ENCODE peak calls at places on chromosomes 4 and X, in eight cellular contexts. One of them, this sample, is unnamed.

GRCh38 chrX:153387345-153387744 is 13.8 kb downstream of the PNMA6E start:
- DNase-seq in SJSA1: no peak
- DNase-seq in suprapubic skin: no peak
- DNase-seq in cardiac muscle cell: no peak
- DNase-seq in SK-N-SH: no peak
- DNase-seq in A549: no peak
- DNase-seq in Panc1: no peak
- DNase-seq in adrenal gland: no peak
- DNase-seq in this sample: no peak

GRCh38 chrX:41718481-41719245 is 5.3 kb upstream of the GPR82 start:
- DNase-seq in SK-N-SH: no peak
- DNase-seq in cardiac muscle cell: no peak
- DNase-seq in SJSA1: no peak
- DNase-seq in A549: no peak
- DNase-seq in adrenal gland: no peak
- DNase-seq in suprapubic skin: no peak
- DNase-seq in Panc1: no peak
- DNase-seq in this sample: no peak

GRCh38 chrX:77693594-77693993 is 92.4 kb downstream of the ATRX start:
- DNase-seq in A549: no peak
- DNase-seq in Panc1: no peak
- DNase-seq in adrenal gland: no peak
- DNase-seq in cardiac muscle cell: no peak
- DNase-seq in suprapubic skin: no peak
- DNase-seq in SJSA1: no peak
- DNase-seq in SK-N-SH: no peak
- DNase-seq in this sample: no peak

GRCh38 chrX:54758114-54759055 is 39.7 kb downstream of the ITIH6 start:
- DNase-seq in A549: no peak
- DNase-seq in SJSA1: no peak
- DNase-seq in adrenal gland: no peak
- DNase-seq in SK-N-SH: no peak
- DNase-seq in suprapubic skin: no peak
- DNase-seq in Panc1: no peak
- DNase-seq in cardiac muscle cell: no peak
- DNase-seq in this sample: no peak

GRCh38 chrX:15173411-15173810 is 96.5 kb downstream of the ASB9 start:
- DNase-seq in cardiac muscle cell: no peak
- DNase-seq in Panc1: no peak
- DNase-seq in SJSA1: no peak
- DNase-seq in SK-N-SH: no peak
- DNase-seq in A549: no peak
- DNase-seq in suprapubic skin: no peak
- DNase-seq in adrenal gland: no peak
- DNase-seq in this sample: no peak

GRCh38 chr4:10701702-10702460 is 17.3 kb upstream of the CLNK start:
- DNase-seq in SJSA1: no peak
- DNase-seq in suprapubic skin: no peak
- DNase-seq in adrenal gland: no peak
- DNase-seq in cardiac muscle cell: no peak
- DNase-seq in SK-N-SH: no peak
- DNase-seq in Panc1: no peak
- DNase-seq in A549: no peak
- DNase-seq in this sample: no peak

GRCh38 chrX:10240918-10241317 is 84.1 kb downstream of the CLCN4 start:
- DNase-seq in SJSA1: peak; percentile 27
- DNase-seq in cardiac muscle cell: no peak
- DNase-seq in A549: no peak
- DNase-seq in adrenal gland: no peak
- DNase-seq in suprapubic skin: no peak
- DNase-seq in SK-N-SH: no peak
- DNase-seq in Panc1: no peak
- DNase-seq in this sample: peak; percentile 77

GRCh38 chrX:55709735-55710134 is 7.8 kb upstream of the RRAGB start:
- DNase-seq in SK-N-SH: no peak
- DNase-seq in SJSA1: no peak
- DNase-seq in cardiac muscle cell: no peak
- DNase-seq in A549: no peak
- DNase-seq in adrenal gland: no peak
- DNase-seq in suprapubic skin: no peak
- DNase-seq in Panc1: no peak
- DNase-seq in this sample: no peak

GRCh38 chrX:39167791-39168190 is 366.5 kb downstream of the MID1IP1 start:
- DNase-seq in cardiac muscle cell: no peak
- DNase-seq in SK-N-SH: peak; percentile 32
- DNase-seq in A549: no peak
- DNase-seq in suprapubic skin: no peak
- DNase-seq in Panc1: no peak
- DNase-seq in SJSA1: no peak
- DNase-seq in adrenal gland: no peak
- DNase-seq in this sample: no peak

GRCh38 chr4:62644372-62644771 is 1444.2 kb downstream of the ADGRL3 start:
- DNase-seq in cardiac muscle cell: peak; percentile 60
- DNase-seq in A549: no peak
- DNase-seq in suprapubic skin: no peak
- DNase-seq in SK-N-SH: no peak
- DNase-seq in SJSA1: no peak
- DNase-seq in Panc1: no peak
- DNase-seq in adrenal gland: no peak
- DNase-seq in this sample: no peak

GRCh38 chr4:138348055-138348454 is 105.9 kb upstream of the SLC7A11 start:
- DNase-seq in cardiac muscle cell: no peak
- DNase-seq in suprapubic skin: no peak
- DNase-seq in Panc1: no peak
- DNase-seq in SK-N-SH: no peak
- DNase-seq in SJSA1: no peak
- DNase-seq in adrenal gland: no peak
- DNase-seq in A549: no peak
- DNase-seq in this sample: no peak

GRCh38 chrX:67893931-67894330 is 350.1 kb downstream of the AR start:
- DNase-seq in A549: no peak
- DNase-seq in cardiac muscle cell: no peak
- DNase-seq in SK-N-SH: no peak
- DNase-seq in SJSA1: no peak
- DNase-seq in adrenal gland: no peak
- DNase-seq in Panc1: no peak
- DNase-seq in suprapubic skin: no peak
- DNase-seq in this sample: no peak

GRCh38 chrX:101206471-101206870 is 13.1 kb upstream of the DRP2 start:
- DNase-seq in SK-N-SH: peak; percentile 58
- DNase-seq in cardiac muscle cell: peak; percentile 27
- DNase-seq in adrenal gland: no peak
- DNase-seq in A549: peak; percentile 15
- DNase-seq in SJSA1: no peak
- DNase-seq in suprapubic skin: no peak
- DNase-seq in Panc1: peak; percentile 22
- DNase-seq in this sample: no peak

GRCh38 chr4:182827981-182828677 is 89.1 kb downstream of the DCTD start:
- DNase-seq in adrenal gland: no peak
- DNase-seq in suprapubic skin: no peak
- DNase-seq in Panc1: no peak
- DNase-seq in SJSA1: no peak
- DNase-seq in cardiac muscle cell: no peak
- DNase-seq in A549: no peak
- DNase-seq in SK-N-SH: no peak
- DNase-seq in this sample: no peak

GRCh38 chr4:36392916-36393315 is 111.5 kb downstream of the DTHD1 start:
- DNase-seq in Panc1: no peak
- DNase-seq in SK-N-SH: no peak
- DNase-seq in SJSA1: no peak
- DNase-seq in adrenal gland: no peak
- DNase-seq in cardiac muscle cell: no peak
- DNase-seq in suprapubic skin: no peak
- DNase-seq in A549: no peak
- DNase-seq in this sample: no peak

GRCh38 chr4:79241846-79242245 is 84.0 kb downstream of the NAA11 start:
- DNase-seq in adrenal gland: no peak
- DNase-seq in cardiac muscle cell: peak; percentile 6
- DNase-seq in Panc1: no peak
- DNase-seq in SJSA1: peak; percentile 1
- DNase-seq in suprapubic skin: no peak
- DNase-seq in A549: no peak
- DNase-seq in SK-N-SH: no peak
- DNase-seq in this sample: no peak

GRCh38 chrX:104324871-104325585 is 70.3 kb upstream of the ESX1 start:
- DNase-seq in Panc1: no peak
- DNase-seq in suprapubic skin: no peak
- DNase-seq in A549: no peak
- DNase-seq in adrenal gland: no peak
- DNase-seq in SJSA1: no peak
- DNase-seq in SK-N-SH: no peak
- DNase-seq in cardiac muscle cell: no peak
- DNase-seq in this sample: no peak

GRCh38 chr4:2788532-2789103 is 4.3 kb upstream of the SH3BP2 start:
- DNase-seq in suprapubic skin: peak; percentile 78
- DNase-seq in cardiac muscle cell: no peak
- DNase-seq in adrenal gland: no peak
- DNase-seq in SK-N-SH: peak; percentile 89
- DNase-seq in Panc1: no peak
- DNase-seq in SJSA1: no peak
- DNase-seq in A549: no peak
- DNase-seq in this sample: no peak

GRCh38 chr4:78689700-78690318 is 86.3 kb upstream of the BMP2K start:
- DNase-seq in cardiac muscle cell: no peak
- DNase-seq in Panc1: no peak
- DNase-seq in suprapubic skin: no peak
- DNase-seq in adrenal gland: peak; percentile 22
- DNase-seq in A549: no peak
- DNase-seq in SJSA1: no peak
- DNase-seq in SK-N-SH: no peak
- DNase-seq in this sample: no peak

GRCh38 chr4:112889619-112890294 is 159.7 kb upstream of the ANK2 start:
- DNase-seq in SJSA1: peak; percentile 9
- DNase-seq in adrenal gland: no peak
- DNase-seq in A549: no peak
- DNase-seq in Panc1: no peak
- DNase-seq in cardiac muscle cell: no peak
- DNase-seq in SK-N-SH: no peak
- DNase-seq in suprapubic skin: no peak
- DNase-seq in this sample: no peak

GRCh38 chrX:107659286-107659685 is 31.0 kb downstream of the PRPS1 start:
- DNase-seq in Panc1: no peak
- DNase-seq in SJSA1: no peak
- DNase-seq in cardiac muscle cell: no peak
- DNase-seq in adrenal gland: no peak
- DNase-seq in suprapubic skin: no peak
- DNase-seq in A549: no peak
- DNase-seq in SK-N-SH: no peak
- DNase-seq in this sample: no peak

GRCh38 chr4:30722916-30723270 is 2.7 kb downstream of the PCDH7 start:
- DNase-seq in suprapubic skin: no peak
- DNase-seq in cardiac muscle cell: peak; percentile 48
- DNase-seq in adrenal gland: no peak
- DNase-seq in SJSA1: no peak
- DNase-seq in A549: no peak
- DNase-seq in SK-N-SH: peak; percentile 14
- DNase-seq in Panc1: no peak
- DNase-seq in this sample: no peak

DNA sequence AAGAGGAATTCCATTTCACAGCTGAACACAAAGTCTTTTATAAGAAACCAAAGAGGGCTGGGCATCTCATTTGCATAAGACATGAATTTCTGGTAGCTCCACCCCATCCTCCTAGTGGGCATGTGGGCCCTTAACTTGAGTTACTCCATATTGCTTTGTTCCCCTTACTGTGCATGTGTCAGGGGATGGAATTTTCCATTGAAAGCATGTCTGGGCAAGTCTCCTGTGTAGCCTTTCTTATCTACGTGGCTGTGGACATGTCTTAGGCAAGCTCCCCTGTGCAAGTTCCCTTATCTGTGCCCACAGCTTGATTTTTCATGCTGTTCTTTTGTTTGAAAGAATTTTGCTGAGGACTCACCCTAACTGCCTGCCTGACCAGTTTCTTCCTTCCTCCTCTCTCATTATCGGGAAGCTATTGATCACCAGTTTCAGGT is 123.5 kb upstream of the JADE1 start:
- DNase-seq in cardiac muscle cell: no peak
- DNase-seq in adrenal gland: no peak
- DNase-seq in Panc1: no peak
- DNase-seq in SJSA1: no peak
- DNase-seq in suprapubic skin: no peak
- DNase-seq in A549: no peak
- DNase-seq in SK-N-SH: no peak
- DNase-seq in this sample: no peak
- H3K27ac ChIP-seq in cardiac muscle cell: no peak overlapping the region
- H3K27ac ChIP-seq in adrenal gland: no peak overlapping the region
- H3K27ac ChIP-seq in Panc1: no peak overlapping the region
- H3K27ac ChIP-seq in SJSA1: no peak overlapping the region
- H3K27ac ChIP-seq in suprapubic skin: no peak overlapping the region
- H3K27ac ChIP-seq in A549: no peak overlapping the region
- H3K27ac ChIP-seq in SK-N-SH: no peak overlapping the region
- H3K27ac ChIP-seq in this sample: no peak overlapping the region

DNA sequence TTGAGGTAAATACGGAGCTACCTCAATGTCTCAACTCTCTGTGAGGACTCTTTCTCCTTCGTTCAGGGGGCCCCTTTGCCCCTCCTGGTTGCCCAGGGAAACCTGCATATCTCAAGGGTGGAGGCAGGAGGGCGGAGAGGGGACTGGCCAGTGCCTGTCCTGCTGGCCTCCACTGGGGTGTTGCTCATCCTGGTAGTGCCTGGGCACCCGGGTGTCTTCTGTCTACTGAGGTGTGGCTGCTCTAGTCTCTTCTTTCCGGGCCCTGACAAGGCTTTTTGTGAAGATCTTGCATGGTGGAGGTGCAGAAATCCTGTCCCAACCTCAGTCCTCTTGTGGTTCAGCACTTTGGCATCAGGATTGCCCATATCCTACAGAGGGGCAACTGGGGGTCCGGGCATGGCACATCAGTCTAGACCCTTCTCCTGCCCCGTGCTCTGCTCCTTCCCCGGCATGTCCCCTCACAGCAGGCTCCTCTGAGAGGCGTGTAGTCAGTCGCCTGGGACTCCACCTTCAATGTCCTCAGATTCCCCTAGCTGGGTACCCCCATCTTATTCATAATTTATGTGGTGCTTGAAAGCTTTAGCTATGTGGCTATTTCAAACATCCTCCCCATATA is 1.9 kb downstream of the CCDC110 start:
- DNase-seq in SK-N-SH: no peak
- DNase-seq in A549: no peak
- DNase-seq in cardiac muscle cell: no peak
- DNase-seq in Panc1: no peak
- DNase-seq in suprapubic skin: no peak
- DNase-seq in SJSA1: no peak
- DNase-seq in adrenal gland: no peak
- DNase-seq in this sample: no peak
- H3K27ac ChIP-seq in SK-N-SH: no peak overlapping the region
- H3K27ac ChIP-seq in A549: no peak overlapping the region
- H3K27ac ChIP-seq in cardiac muscle cell: no peak overlapping the region
- H3K27ac ChIP-seq in Panc1: no peak overlapping the region
- H3K27ac ChIP-seq in suprapubic skin: no peak overlapping the region
- H3K27ac ChIP-seq in SJSA1: no peak overlapping the region
- H3K27ac ChIP-seq in adrenal gland: no peak overlapping the region
- H3K27ac ChIP-seq in this sample: no peak overlapping the region

GRCh38 chr4:7055111-7055989 is 12.2 kb downstream of the TADA2B start:
- DNase-seq in Panc1: no peak
- DNase-seq in A549: no peak
- DNase-seq in SJSA1: no peak
- DNase-seq in adrenal gland: no peak
- DNase-seq in suprapubic skin: peak; percentile 69
- DNase-seq in SK-N-SH: no peak
- DNase-seq in cardiac muscle cell: no peak
- DNase-seq in this sample: no peak
- H3K27ac ChIP-seq in Panc1: no peak overlapping the region
- H3K27ac ChIP-seq in A549: no peak overlapping the region
- H3K27ac ChIP-seq in SJSA1: no peak overlapping the region
- H3K27ac ChIP-seq in adrenal gland: no peak overlapping the region
- H3K27ac ChIP-seq in suprapubic skin: no peak overlapping the region
- H3K27ac ChIP-seq in SK-N-SH: peak overlapping the region; percentile 38
- H3K27ac ChIP-seq in cardiac muscle cell: no peak overlapping the region
- H3K27ac ChIP-seq in this sample: peak overlapping the region; percentile 3

GRCh38 chrX:44343412-44343942 is at the start of gene EFHC2:
- DNase-seq in cardiac muscle cell: peak; percentile 26
- DNase-seq in SK-N-SH: peak; percentile 60
- DNase-seq in SJSA1: peak; percentile 2
- DNase-seq in A549: peak; percentile 19
- DNase-seq in suprapubic skin: peak; percentile 70
- DNase-seq in Panc1: no peak
- DNase-seq in adrenal gland: no peak
- DNase-seq in this sample: no peak
- H3K27ac ChIP-seq in cardiac muscle cell: no peak within 1 kb of the TSS
- H3K27ac ChIP-seq in SK-N-SH: no peak within 1 kb of the TSS
- H3K27ac ChIP-seq in SJSA1: no peak within 1 kb of the TSS
- H3K27ac ChIP-seq in A549: peak within 1 kb of the TSS; percentile 53
- H3K27ac ChIP-seq in suprapubic skin: peak within 1 kb of the TSS; percentile 59
- H3K27ac ChIP-seq in Panc1: no peak within 1 kb of the TSS
- H3K27ac ChIP-seq in adrenal gland: no peak within 1 kb of the TSS
- H3K27ac ChIP-seq in this sample: no peak within 1 kb of the TSS

This sample was measured in AG04450.